ENCODE peak calls at places on chromosomes 11 and 22, in six cellular contexts. Q, L, D, J, C and M are unnamed samples.
A peak's percentile ranks its signal among the peaks of the same experiment; 100 is the strongest.

GRCh38 chr22:48707749-48708557 is 1119.7 kb downstream of the BRD1 start:
- DNase-seq in C (no peak), D (peak; percentile 35), Q (no peak), L (no peak), J (no peak), M (no peak)

GRCh38 chr11:72135891-72136676 is 559 bp downstream of the FOLR3 start:
- DNase-seq in Q (no peak), C (no peak), D (no peak), L (no peak), J (no peak), M (peak; percentile 51)

GRCh38 chr11:16346975-16347374 is 9.4 kb downstream of the SOX6 start:
- DNase-seq in J (peak; percentile 82), Q (no peak), D (no peak), L (no peak), C (no peak), M (peak; percentile 53)

GRCh38 chr11:827861-828167 is at the start of gene CRACR2B:
- DNase-seq in C (no peak), D (no peak), J (no peak), L (no peak), Q (no peak), M (no peak)

GRCh38 chr11:1405186-1406020 is 15.7 kb downstream of the BRSK2 start:
- DNase-seq in D (no peak), Q (no peak), L (no peak), J (no peak), C (no peak), M (no peak)

GRCh38 chr11:102447193-102447592 is 5.4 kb downstream of the TMEM123 start:
- DNase-seq in L (no peak), J (no peak), D (no peak), Q (no peak), C (no peak), M (no peak)

GRCh38 chr11:125457814-125458343 is 38.2 kb downstream of the FEZ1 start:
- DNase-seq in C (no peak), D (no peak), J (no peak), L (peak; percentile 90), Q (no peak), M (peak; percentile 84)

GRCh38 chr11:91756829-91757480 is 467.7 kb upstream of the FAT3 start:
- DNase-seq in L (no peak), Q (no peak), D (no peak), J (no peak), C (no peak), M (no peak)

GRCh38 chr11:65424200-65425104 is 1.9 kb downstream of the NEAT1 start:
- DNase-seq in D (peak; percentile 84), C (peak; percentile 83), J (peak; percentile 36), Q (no peak), L (no peak), M (peak; percentile 29)

GRCh38 chr11:105372214-105372613 is 232.6 kb upstream of the CARD18 start:
- DNase-seq in C (no peak), Q (no peak), L (no peak), J (no peak), D (no peak), M (no peak)

GRCh38 chr22:47308886-47309285 is 546.4 kb downstream of the TBC1D22A start:
- DNase-seq in C (no peak), D (peak; percentile 68), Q (no peak), L (no peak), J (no peak), M (no peak)

GRCh38 chr22:39502789-39503464 is 837 bp downstream of the MIEF1 start:
- DNase-seq in D (no peak), L (no peak), C (no peak), Q (no peak), J (peak; percentile 66), M (no peak)

GRCh38 chr11:57800444-57801184 is 39.0 kb downstream of the CTNND1 start:
- DNase-seq in D (no peak), L (peak; percentile 78), J (peak; percentile 96), C (no peak), Q (peak; percentile 99), M (peak; percentile 42)

GRCh38 chr11:66052664-66052982 is 459 bp downstream of the SF3B2 start:
- DNase-seq in J (no peak), D (no peak), C (no peak), L (no peak), Q (no peak), M (no peak)

GRCh38 chr11:128040603-128041002 is 546.8 kb downstream of the ETS1 start:
- DNase-seq in C (no peak), L (no peak), D (no peak), J (no peak), Q (no peak), M (no peak)

GRCh38 chr11:2794947-2795346 is 90.6 kb downstream of the CDKN1C start:
- DNase-seq in Q (no peak), L (no peak), J (no peak), C (peak; percentile 3), D (peak; percentile 63), M (no peak)

GRCh38 chr11:121241300-121242176 is 51.0 kb upstream of the SC5D start:
- DNase-seq in C (no peak), L (no peak), Q (no peak), D (no peak), J (no peak), M (no peak)

GRCh38 chr11:45079943-45080719 is 66.3 kb upstream of the PRDM11 start:
- DNase-seq in C (peak; percentile 70), J (no peak), D (no peak), L (no peak), Q (no peak), M (no peak)

GRCh38 chr11:102187416-102188125 is 77.3 kb downstream of the YAP1 start:
- DNase-seq in J (no peak), C (no peak), Q (no peak), L (no peak), D (no peak), M (no peak)

GRCh38 chr11:120516461-120517389 is 5.2 kb downstream of the GRIK4 start:
- DNase-seq in Q (peak; percentile 54), L (no peak), J (peak; percentile 47), D (peak; percentile 74), C (no peak), M (no peak)

GRCh38 chr11:77144854-77145428 is 16.9 kb downstream of the MYO7A start:
- DNase-seq in J (no peak), C (no peak), L (no peak), D (no peak), Q (no peak), M (no peak)